ENCODE peak calls at places on chromosome 1, in five cellular contexts. Z is epithelial cell of esophagus; M is GM18507; X is stimulated activated CD4-positive, alpha-beta T cell treated with anti-CD3 and anti-CD28 coated beads, Interleukin-2, amount 100 ng/mL, for 24 hours; D is GDM1. T is an unnamed sample.

GRCh38 chr1:11674488-11674887 is 6.5 kb downstream of the MAD2L2 start:
- DNase-seq in Z (no peak), M (no peak), X (no peak), D (no peak), T (no peak)

GRCh38 chr1:96538883-96539282 is 182.7 kb upstream of the PTBP2 start:
- DNase-seq in Z (peak), M (no peak), X (no peak), D (no peak), T (no peak)

GRCh38 chr1:9231648-9232332 is 2.8 kb upstream of the H6PD start:
- DNase-seq in Z (peak), M (no peak), X (no peak), D (no peak), T (peak)

GRCh38 chr1:157117527-157118057 is 18.0 kb upstream of the ETV3L start:
- DNase-seq in Z (no peak), M (no peak), X (no peak), D (no peak), T (no peak)

GRCh38 chr1:6275826-6276764 is 15.2 kb upstream of the GPR153 start:
- DNase-seq in Z (no peak), M (no peak), X (no peak), D (no peak), T (peak)

GRCh38 chr1:53619811-53620619 is 118.9 kb downstream of the GLIS1 start:
- DNase-seq in Z (peak), M (no peak), X (no peak), D (no peak), T (no peak)

GRCh38 chr1:32724678-32725594 is 22.4 kb upstream of the SYNC start:
- DNase-seq in Z (peak), M (no peak), X (peak), D (peak), T (peak)

GRCh38 chr1:92952714-92953113 is 8.5 kb downstream of the DIPK1A start:
- DNase-seq in Z (no peak), M (no peak), X (no peak), D (no peak), T (no peak)

GRCh38 chr1:209839875-209840491 is 12.2 kb downstream of the UTP25 start:
- DNase-seq in Z (peak), M (no peak), X (peak), D (no peak), T (peak)

GRCh38 chr1:22618056-22618455 is 18.4 kb upstream of the C1QA start:
- DNase-seq in Z (no peak), M (no peak), X (no peak), D (no peak), T (no peak)

GRCh38 chr1:116852910-116853309 is 56.8 kb upstream of the PTGFRN start:
- DNase-seq in Z (peak), M (no peak), X (no peak), D (no peak), T (no peak)

GRCh38 chr1:39129514-39129913 is 75.0 kb upstream of the MACF1 start:
- DNase-seq in Z (no peak), M (no peak), X (no peak), D (no peak), T (no peak)

GRCh38 chr1:72892461-72892860 is 610.1 kb upstream of the NEGR1 start:
- DNase-seq in Z (peak), M (no peak), X (no peak), D (no peak), T (peak)

GRCh38 chr1:6445062-6445763 is 20.6 kb downstream of the ESPN start:
- DNase-seq in Z (peak), M (no peak), X (peak), D (no peak), T (no peak)

GRCh38 chr1:239361403-239361802 is 25.0 kb upstream of the CHRM3 start:
- DNase-seq in Z (peak), M (no peak), X (no peak), D (no peak), T (peak)

GRCh38 chr1:1440941-1441888 is 5.7 kb downstream of the VWA1 start:
- DNase-seq in Z (no peak), M (peak), X (peak), D (peak), T (no peak)

GRCh38 chr1:14910947-14911721 is 242.4 kb upstream of the TMEM51 start:
- DNase-seq in Z (peak), M (no peak), X (no peak), D (no peak), T (peak)

GRCh38 chr1:207963429-207964194 is 52.7 kb upstream of the CD34 start:
- DNase-seq in Z (peak), M (peak), X (peak), D (peak), T (peak)

GRCh38 chr1:115469703-115470476 is 131.8 kb upstream of the NGF start:
- DNase-seq in Z (peak), M (peak), X (peak), D (peak), T (peak)

GRCh38 chr1:170010443-170010842 is 64.1 kb downstream of the KIFAP3 start:
- DNase-seq in Z (peak), M (no peak), X (peak), D (no peak), T (peak)

GRCh38 chr1:7190261-7190660 is 405.0 kb downstream of the CAMTA1 start:
- DNase-seq in Z (no peak), M (no peak), X (no peak), D (no peak), T (no peak)

GRCh38 chr1:224498574-224499170 is 64.1 kb upstream of the WDR26 start:
- DNase-seq in Z (peak), M (no peak), X (peak), D (no peak), T (peak)

GRCh38 chr1:57770772-57771171 is 346.9 kb upstream of the DAB1 start:
- DNase-seq in Z (peak), M (no peak), X (no peak), D (no peak), T (no peak)

GRCh38 chr1:23343246-23344110 is 606 bp downstream of the HNRNPR start:
- DNase-seq in Z (peak), M (no peak), X (peak), D (no peak), T (peak)

GRCh38 chr1:202283379-202283844 is 58.3 kb downstream of the UBE2T start:
- DNase-seq in Z (peak), M (no peak), X (peak), D (no peak), T (peak)

GRCh38 chr1:56557746-56558145 is 21.6 kb downstream of the PLPP3 start:
- DNase-seq in Z (no peak), M (no peak), X (no peak), D (no peak), T (no peak)

GRCh38 chr1:150150511-150151021 is 850 bp downstream of the PLEKHO1 start:
- DNase-seq in Z (no peak), M (no peak), X (peak), D (no peak), T (no peak)

GRCh38 chr1:152582647-152583046 is 2.3 kb upstream of the LCE3D start:
- DNase-seq in Z (peak), M (no peak), X (no peak), D (no peak), T (peak)